ENCODE peak calls at places on chromosomes 4 and X, in four cellular contexts. N is right lobe of liver, J is prostate gland, M is GM12891. Y is an unnamed sample.
A peak's percentile ranks its signal among the peaks of the same experiment; 100 is the strongest.

GRCh38 chrX:68726366-68726765 is 78.9 kb downstream of the STARD8 start:
- DNase-seq in M (no peak), N (no peak), J (no peak), Y (no peak)

GRCh38 chrX:77785400-77785745 is 643 bp downstream of the ATRX start:
- DNase-seq in J (peak; percentile 4), M (no peak), N (no peak), Y (no peak)

GRCh38 chr4:15757084-15757483 is 21.0 kb upstream of the CD38 start:
- DNase-seq in N (no peak), J (no peak), M (no peak), Y (no peak)

GRCh38 chrX:57771689-57772088 is 91.6 kb upstream of the NLRP2B start:
- DNase-seq in J (no peak), N (no peak), M (no peak), Y (no peak)

GRCh38 chrX:44071847-44072545 is 98.8 kb upstream of the NDP start:
- DNase-seq in J (no peak), M (no peak), N (no peak), Y (no peak)

GRCh38 chr4:112633477-112634235 is 3.1 kb downstream of the ZGRF1 start:
- DNase-seq in M (no peak), J (no peak), N (no peak), Y (no peak)

GRCh38 chrX:132442674-132443073 is 46.2 kb downstream of the MBNL3 start:
- DNase-seq in J (no peak), M (no peak), N (no peak), Y (no peak)

GRCh38 chr4:103137446-103137827 is 37.8 kb upstream of the BDH2 start:
- DNase-seq in J (no peak), N (no peak), M (no peak), Y (no peak)

GRCh38 chrX:104922206-104922621 is 298.3 kb downstream of the TEX13A start:
- DNase-seq in M (peak; percentile 6), J (peak; percentile 39), N (peak; percentile 68), Y (peak; percentile 25)

GRCh38 chrX:46791927-46792825 is 33.3 kb upstream of the SLC9A7 start:
- DNase-seq in M (no peak), J (peak; percentile 57), N (peak; percentile 29), Y (peak; percentile 40)

GRCh38 chrX:46327229-46328081 is 217.8 kb downstream of the ZNF674 start:
- DNase-seq in J (no peak), M (no peak), N (peak; percentile 53), Y (no peak)

GRCh38 chr4:106601519-106601918 is 232.9 kb upstream of the GIMD1 start:
- DNase-seq in J (no peak), N (no peak), M (no peak), Y (no peak)

GRCh38 chr4:144970597-144970996 is 127.4 kb downstream of the ANAPC10 start:
- DNase-seq in M (no peak), J (no peak), N (no peak), Y (no peak)

GRCh38 chr4:158444621-158445020 is 77.1 kb upstream of the RXFP1 start:
- DNase-seq in N (no peak), J (no peak), M (no peak), Y (no peak)

GRCh38 chr4:71785957-71786356 is 2.1 kb upstream of the GC start:
- DNase-seq in M (no peak), J (no peak), N (no peak), Y (no peak)

GRCh38 chr4:186787536-186787935 is 63.9 kb upstream of the FAT1 start:
- DNase-seq in N (no peak), J (no peak), M (no peak), Y (no peak)

GRCh38 chr4:138946306-138946705 is 69.3 kb upstream of the NOCT start:
- DNase-seq in M (no peak), N (no peak), J (no peak), Y (no peak)

GRCh38 chr4:91113130-91113706 is 986.0 kb downstream of the CCSER1 start:
- DNase-seq in M (peak; percentile 4), N (no peak), J (no peak), Y (no peak)

GRCh38 chr4:94947681-94948108 is 189.9 kb downstream of the BMPR1B start:
- DNase-seq in N (no peak), M (no peak), J (no peak), Y (no peak)

GRCh38 chrX:63350551-63350950 is 581 bp downstream of the SPIN4 start:
- DNase-seq in N (peak; percentile 22), J (peak; percentile 8), M (no peak), Y (peak; percentile 48)

GRCh38 chr4:61889117-61889516 is 689.0 kb downstream of the ADGRL3 start:
- DNase-seq in J (no peak), N (no peak), M (no peak), Y (no peak)

GRCh38 chr4:153222790-153223417 is 18.7 kb downstream of the TRIM2 start:
- DNase-seq in J (peak; percentile 55), M (no peak), N (peak; percentile 79), Y (peak; percentile 76)

GRCh38 chr4:166501941-166502382 is 628.9 kb downstream of the TLL1 start:
- DNase-seq in M (no peak), J (no peak), N (no peak), Y (no peak)

GRCh38 chr4:102684605-102685052 is 76.1 kb downstream of the MANBA start:
- DNase-seq in J (no peak), M (no peak), N (no peak), Y (no peak)

GRCh38 chr4:11632015-11632414 is 203.3 kb upstream of the HS3ST1 start:
- DNase-seq in J (no peak), N (no peak), M (no peak), Y (no peak)

GRCh38 chrX:17860811-17861495 is at the start of gene RAI2:
- DNase-seq in N (peak; percentile 46), M (peak; percentile 2), J (peak; percentile 20), Y (peak; percentile 53)

GRCh38 chr4:111847256-111848108 is 297.8 kb upstream of the FAM241A start:
- DNase-seq in M (no peak), N (no peak), J (no peak), Y (no peak)

GRCh38 chr4:102868153-102868781 is 525 bp upstream of the CISD2 start:
- DNase-seq in J (no peak), N (no peak), M (no peak), Y (peak; percentile 53)

GRCh38 chrX:123905334-123905733 is 45.5 kb downstream of the XIAP start:
- DNase-seq in N (no peak), M (no peak), J (no peak), Y (no peak)

GRCh38 chrX:128007882-128008281 is 44.3 kb downstream of the ACTRT1 start:
- DNase-seq in M (no peak), J (no peak), N (no peak), Y (no peak)

GRCh38 chrX:54181196-54181953 is 1.7 kb downstream of the FAM120C start:
- DNase-seq in N (no peak), J (no peak), M (no peak), Y (no peak)

GRCh38 chrX:5753291-5753690 is 475.4 kb downstream of the NLGN4X start:
- DNase-seq in M (no peak), N (no peak), J (no peak), Y (no peak)

DNA sequence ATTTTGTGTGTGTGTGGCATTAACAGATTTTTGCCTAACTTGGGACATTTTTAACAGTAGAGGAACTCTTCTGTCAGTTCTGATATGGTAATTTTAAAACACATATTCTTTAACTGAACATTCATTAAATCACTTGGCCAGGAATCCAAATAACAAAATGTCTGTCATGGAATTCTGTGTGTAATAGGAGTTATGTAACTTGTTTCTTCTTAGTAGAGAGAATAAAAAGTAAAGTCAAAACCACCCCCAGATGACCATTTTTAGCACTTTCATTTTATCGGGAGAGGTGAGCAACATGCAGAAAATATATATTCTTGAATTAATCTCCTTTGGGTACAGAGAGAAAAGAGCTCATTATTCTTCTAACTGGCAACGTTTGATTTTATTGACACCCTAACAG is 1740.3 kb downstream of the STIM2 start:
- DNase-seq in M (no peak), N (no peak), J (no peak), Y (no peak)
- TF ChIP-seq POLR2A in M (no peak), N (no peak), J (no peak), Y (no peak)

GRCh38 chr4:122826596-122827257 is at the start of gene FGF2:
- DNase-seq in J (peak; percentile 12), N (peak; percentile 42), M (peak; percentile 45), Y (peak; percentile 59)
- TF ChIP-seq POLR2A in J (no peak), N (no peak), M (no peak), Y (no peak)

DNA sequence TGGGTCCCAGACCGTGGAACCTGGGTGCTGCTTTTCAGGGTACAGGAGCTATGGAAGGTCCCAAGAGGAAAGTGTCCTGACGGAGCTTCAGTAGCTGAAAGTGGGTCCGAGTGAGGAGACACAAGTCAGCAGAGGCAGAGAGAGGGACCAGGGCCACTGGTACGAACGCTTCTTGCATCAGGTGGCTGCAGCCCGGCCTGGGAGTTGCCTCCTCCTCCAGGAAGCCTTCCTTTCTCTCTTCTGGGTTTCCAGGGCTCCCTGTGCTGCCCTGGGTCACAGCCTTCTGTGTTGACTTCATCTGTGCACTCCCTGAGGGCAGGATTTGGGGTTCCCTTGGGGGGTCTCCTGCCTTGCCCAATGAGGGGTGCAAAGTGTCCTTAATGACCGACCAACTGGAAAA is 94.5 kb downstream of the SORCS2 start:
- DNase-seq in J (no peak), N (no peak), M (no peak), Y (no peak)
- TF ChIP-seq POLR2A in J (no peak), N (no peak), M (no peak), Y (no peak)

GRCh38 chr4:82423245-82424054 is 6.8 kb downstream of the HNRNPDL start:
- DNase-seq in N (no peak), M (no peak), J (no peak), Y (no peak)
- TF ChIP-seq POLR2A in N (no peak), M (peak; percentile 87), J (no peak), Y (no peak)

GRCh38 chrX:100648601-100649417 is 4.8 kb downstream of the SRPX2 start:
- DNase-seq in M (no peak), J (no peak), N (no peak), Y (no peak)

GRCh38 chrX:100650841-100651240 is 6.8 kb downstream of the SRPX2 start:
- DNase-seq in M (no peak), N (no peak), J (no peak), Y (no peak)

GRCh38 chrX:100652266-100652665 is 8.3 kb downstream of the SRPX2 start:
- DNase-seq in J (no peak), N (no peak), M (no peak), Y (no peak)

GRCh38 chrX:100647739-100648138 is 3.7 kb downstream of the SRPX2 start:
- DNase-seq in M (no peak), N (no peak), J (no peak), Y (no peak)

DNA sequence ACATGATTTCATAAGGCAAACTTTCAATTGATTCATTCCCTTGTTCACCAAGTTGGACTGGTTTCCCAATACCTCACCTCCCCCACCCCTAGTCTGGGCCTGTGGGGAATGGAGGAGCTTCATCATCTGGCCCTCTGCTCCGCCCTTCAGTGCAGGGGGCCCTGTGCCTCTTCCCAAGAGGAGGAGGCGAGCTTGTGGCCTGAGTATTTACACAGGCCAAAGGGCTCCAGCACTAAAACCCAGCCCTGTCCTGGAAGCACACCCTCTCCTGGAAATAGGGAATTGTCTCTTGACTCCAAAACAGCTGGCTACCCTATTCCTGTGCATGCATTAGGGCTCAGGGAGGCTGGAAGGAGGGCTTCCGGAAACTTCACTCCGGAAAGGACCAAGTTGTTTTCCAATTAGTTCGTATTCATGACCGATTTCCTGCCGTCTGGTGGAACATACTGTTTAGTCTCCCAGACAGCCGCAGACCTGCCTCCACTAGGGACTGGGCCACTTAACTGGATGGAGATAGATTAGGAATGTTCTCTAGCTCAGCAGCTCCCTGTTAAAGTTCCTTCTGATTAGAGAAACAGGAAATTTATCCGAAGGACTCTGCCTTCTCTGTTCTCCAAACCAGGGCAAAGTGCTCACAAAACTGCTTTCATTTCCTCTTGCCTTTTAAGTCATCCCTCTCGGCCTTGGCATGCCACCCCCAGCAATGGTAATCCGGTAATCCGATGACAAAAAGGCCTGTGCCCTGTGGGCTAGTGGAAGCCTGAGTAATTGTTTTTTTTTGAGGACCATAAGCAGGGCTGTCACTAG is 5.8 kb downstream of the SRPX2 start:
- DNase-seq in N (peak; percentile 77), M (no peak), J (no peak), Y (peak; percentile 63)
- TF ChIP-seq POLR2A in N (no peak), M (no peak), J (no peak), Y (no peak)

Y was measured in Peyer's patch.